ENCODE peak calls at places on chromosomes 12 and 14, in five cellular contexts. B is IMR-90, Q is tibial artery, H is neural progenitor cell, L is prostate gland. G is an unnamed sample.

GRCh38 chr12:66587912-66588311 is 91.0 kb downstream of the GRIP1 start:
- DNase-seq in B (peak; percentile 7), L (no peak), H (no peak), Q (no peak), G (no peak)

GRCh38 chr14:80493620-80494019 is 282.3 kb upstream of the DIO2 start:
- DNase-seq in L (no peak), Q (no peak), B (no peak), H (no peak), G (no peak)

GRCh38 chr14:68663385-68664076 is 129.3 kb downstream of the ZFP36L1 start:
- DNase-seq in B (peak; percentile 91), Q (peak; percentile 59), H (no peak), L (no peak), G (no peak)

GRCh38 chr14:21039059-21039422 is 3.1 kb upstream of the RNASE7 start:
- DNase-seq in L (peak; percentile 88), B (peak; percentile 43), Q (peak; percentile 91), H (no peak), G (peak; percentile 82)

GRCh38 chr12:65532162-65532561 is 253.7 kb downstream of the MSRB3 start:
- DNase-seq in H (no peak), L (no peak), B (peak; percentile 83), Q (no peak), G (no peak)

GRCh38 chr12:13698001-13698400 is 283.4 kb downstream of the GRIN2B start:
- DNase-seq in L (no peak), Q (no peak), H (no peak), B (no peak), G (no peak)

GRCh38 chr12:100398307-100398706 is 41.4 kb downstream of the SLC17A8 start:
- DNase-seq in H (no peak), L (no peak), Q (no peak), B (no peak), G (no peak)

GRCh38 chr12:69007858-69008314 is 74.9 kb upstream of the CPM start:
- DNase-seq in Q (no peak), L (no peak), B (no peak), H (peak; percentile 57), G (no peak)

GRCh38 chr14:100131181-100131580 is 28.3 kb downstream of the DEGS2 start:
- DNase-seq in L (no peak), H (no peak), Q (no peak), B (no peak), G (no peak)

GRCh38 chr12:77940566-77940965 is 109.9 kb downstream of the NAV3 start:
- DNase-seq in Q (no peak), H (no peak), L (no peak), B (peak; percentile 61), G (no peak)

GRCh38 chr14:41899416-41899815 is 292.7 kb downstream of the LRFN5 start:
- DNase-seq in L (no peak), H (no peak), Q (no peak), B (peak; percentile 3), G (no peak)

GRCh38 chr12:53127169-53127568 is 23.9 kb downstream of the SOAT2 start:
- DNase-seq in Q (no peak), L (no peak), B (no peak), H (no peak), G (no peak)

GRCh38 chr14:25233613-25234012 is 183.7 kb upstream of the STXBP6 start:
- DNase-seq in L (no peak), H (no peak), Q (no peak), B (no peak), G (no peak)

GRCh38 chr12:113462117-113462774 is 9.4 kb downstream of the LHX5 start:
- DNase-seq in B (peak; percentile 68), Q (peak; percentile 83), L (peak; percentile 66), H (peak; percentile 90), G (peak; percentile 85)

GRCh38 chr12:22082190-22082701 is 36.2 kb downstream of the CMAS start:
- DNase-seq in L (no peak), B (no peak), Q (no peak), H (peak; percentile 11), G (no peak)

GRCh38 chr12:48198619-48198973 is 4.5 kb downstream of the OR10AD1 start:
- DNase-seq in L (no peak), B (no peak), H (no peak), Q (peak; percentile 74), G (peak; percentile 27)

GRCh38 chr12:55829967-55830600 is 697 bp upstream of the DNAJC14 start:
- DNase-seq in L (peak; percentile 27), H (peak; percentile 78), Q (peak; percentile 77), B (no peak), G (peak; percentile 70)

GRCh38 chr12:131375972-131376345 is 334.9 kb upstream of the SFSWAP start:
- DNase-seq in L (no peak), H (no peak), Q (no peak), B (no peak), G (no peak)

GRCh38 chr12:5293773-5294172 is 138.1 kb upstream of the NTF3 start:
- DNase-seq in L (no peak), Q (no peak), B (no peak), H (no peak), G (no peak)

GRCh38 chr12:56206373-56207166 is 15.2 kb downstream of the RNF41 start:
- DNase-seq in H (peak; percentile 69), L (peak; percentile 53), Q (peak; percentile 77), B (peak; percentile 54), G (peak; percentile 36)

GRCh38 chr12:18414671-18415070 is 153.4 kb downstream of the PIK3C2G start:
- DNase-seq in H (no peak), B (no peak), Q (no peak), L (peak; percentile 39), G (no peak)

DNA sequence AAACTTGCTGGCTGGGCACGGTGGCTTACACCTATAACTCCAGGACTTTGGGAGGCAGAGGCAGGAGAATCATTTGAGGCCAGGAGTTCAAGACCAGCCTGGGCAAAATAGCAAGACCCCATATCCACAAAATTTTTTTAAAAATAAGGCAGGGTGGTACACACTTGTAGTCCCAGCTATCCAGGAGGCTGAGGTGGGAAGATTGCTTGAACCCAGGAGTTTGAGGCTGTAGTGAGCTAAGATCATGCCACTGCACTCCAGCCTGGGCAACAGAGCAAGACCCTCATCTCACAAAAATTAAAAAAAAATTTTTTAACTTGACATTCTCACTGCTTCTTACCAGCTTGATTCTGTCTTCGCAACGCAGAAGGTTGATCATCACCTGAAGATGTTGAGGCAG is 39.5 kb downstream of the SSH1 start:
- DNase-seq in L (no peak), B (no peak), H (no peak), Q (peak; percentile 27), G (no peak)
- H3K36me3 ChIP-seq in L (no peaks in the 10 kb centered on the region), B (peaks cover 74% of the 10 kb centered on the region), H (no peaks in the 10 kb centered on the region), Q (peaks cover 29% of the 10 kb centered on the region), G (no peaks in the 10 kb centered on the region)

GRCh38 chr14:55845963-55846851 is 266.2 kb downstream of the KTN1 start:
- DNase-seq in Q (no peak), B (no peak), H (no peak), L (no peak), G (no peak)

GRCh38 chr14:55846852-55847471 is 267.0 kb downstream of the KTN1 start:
- DNase-seq in Q (peak; percentile 77), B (peak; percentile 50), L (no peak), H (no peak), G (no peak)

GRCh38 chr14:55841625-55842024 is 261.6 kb downstream of the KTN1 start:
- DNase-seq in B (no peak), L (no peak), H (no peak), Q (no peak), G (no peak)

GRCh38 chr14:55840821-55841220 is 260.8 kb downstream of the KTN1 start:
- DNase-seq in H (no peak), B (no peak), Q (no peak), L (no peak), G (no peak)

DNA sequence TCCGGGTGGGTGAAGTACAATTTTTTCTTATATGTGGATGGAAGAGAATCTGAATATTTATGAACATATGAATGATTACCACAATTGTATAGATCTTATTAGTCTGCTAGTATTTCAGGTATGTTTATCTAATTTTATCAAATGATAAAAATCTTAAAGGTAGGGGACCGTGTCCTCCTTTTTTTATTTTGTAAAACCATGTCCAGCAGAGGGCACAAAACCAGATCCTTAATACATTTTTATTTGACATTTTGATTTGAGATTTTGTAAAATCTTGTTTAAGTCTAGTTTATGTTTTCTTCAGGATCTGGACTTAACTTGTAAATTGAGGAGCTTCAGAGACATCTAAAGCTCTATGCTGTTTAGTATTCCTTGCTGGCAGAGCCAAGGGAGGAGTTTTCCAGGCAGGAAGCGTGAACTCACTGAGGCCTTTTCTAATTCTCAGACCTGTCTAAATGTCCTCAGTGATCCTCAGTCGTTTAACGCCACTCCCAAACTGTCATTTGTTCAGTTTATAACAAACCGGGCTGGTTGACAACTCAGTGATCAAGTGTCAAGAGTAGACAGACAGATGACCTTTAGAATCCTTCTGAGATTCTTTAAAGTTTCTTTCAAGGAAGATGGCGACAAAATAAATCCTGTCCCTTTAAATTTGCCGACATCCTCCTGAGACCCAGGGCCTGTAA is 263.9 kb downstream of the KTN1 start:
- DNase-seq in Q (no peak), B (peak; percentile 14), H (no peak), L (no peak), G (no peak)
- TF ChIP-seq CTCF in Q (no peak), B (peak; percentile 39), H (peak; percentile 36), L (no peak), G (no peak)

GRCh38 chr12:41979574-41979973 is 165.1 kb downstream of the GXYLT1 start:
- DNase-seq in B (no peak), H (no peak), Q (no peak), L (no peak), G (no peak)
- H3K36me3 ChIP-seq in B (no peaks in the 10 kb centered on the region), H (no peaks in the 10 kb centered on the region), Q (no peaks in the 10 kb centered on the region), L (no peaks in the 10 kb centered on the region), G (no peaks in the 10 kb centered on the region)

GRCh38 chr14:94368956-94369355 is 19.4 kb downstream of the SERPINA1 start:
- DNase-seq in B (no peak), L (no peak), Q (no peak), H (no peak), G (no peak)

GRCh38 chr14:94367347-94367746 is 21.1 kb downstream of the SERPINA1 start:
- DNase-seq in L (no peak), Q (peak; percentile 43), H (no peak), B (no peak), G (no peak)

GRCh38 chr14:94367896-94368590 is 20.4 kb downstream of the SERPINA1 start:
- DNase-seq in L (no peak), H (no peak), B (no peak), Q (peak; percentile 53), G (no peak)

GRCh38 chr14:94372021-94372605 is 16.3 kb downstream of the SERPINA1 start:
- DNase-seq in Q (no peak), H (peak; percentile 47), L (no peak), B (no peak), G (no peak)

DNA sequence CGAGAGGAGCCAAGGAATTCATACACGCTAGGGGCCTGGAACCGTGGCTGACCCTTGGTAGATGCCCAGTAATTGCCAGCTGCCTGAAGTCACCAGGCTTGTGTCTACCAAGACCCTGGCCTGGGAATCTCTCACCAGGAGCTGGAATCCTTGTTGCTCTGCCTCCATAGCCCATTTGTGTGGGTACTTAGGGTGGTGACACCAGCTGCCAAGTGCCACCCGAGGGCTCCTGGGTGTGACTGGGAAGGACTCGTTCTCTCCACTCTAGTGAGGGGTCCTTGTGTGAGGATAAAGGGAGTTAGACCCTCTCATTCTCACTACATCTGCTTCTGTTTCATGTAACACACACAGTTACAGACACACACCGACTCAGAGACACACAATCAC is 17.9 kb downstream of the SERPINA1 start:
- DNase-seq in H (no peak), L (no peak), B (no peak), Q (no peak), G (no peak)
- TF ChIP-seq CTCF in H (no peak), L (no peak), B (no peak), Q (no peak), G (no peak)